ENCODE peak calls at places on chromosome 13, in seven cellular contexts. A is astrocyte, B is left ventricle myocardium inferior, X is retinal pigment epithelial cell, G is Peyer's patch, W is BJ, E is thyroid gland. S is an unnamed sample.

GRCh38 chr13:85675508-85675907 is 123.7 kb downstream of the SLITRK6 start:
- DNase-seq in B (no peak), W (no peak), A (no peak), X (no peak), G (no peak), E (no peak), S (no peak)

GRCh38 chr13:99916366-99917103 is 55.0 kb downstream of the ZIC5 start:
- DNase-seq in B (no peak), A (peak), W (no peak), G (no peak), E (peak), X (peak), S (peak)

GRCh38 chr13:45242070-45242469 is 41.2 kb upstream of the KCTD4 start:
- DNase-seq in X (no peak), G (no peak), A (no peak), W (no peak), E (peak), B (no peak), S (no peak)

GRCh38 chr13:76825415-76825814 is 60.8 kb downstream of the KCTD12 start:
- DNase-seq in A (peak), W (no peak), G (no peak), E (no peak), X (no peak), B (no peak), S (no peak)

GRCh38 chr13:99214232-99214631 is 13.6 kb downstream of the UBAC2 start:
- DNase-seq in X (no peak), B (no peak), E (no peak), A (no peak), W (no peak), G (no peak), S (no peak)

GRCh38 chr13:44106231-44107152 is 226.8 kb downstream of the LACC1 start:
- DNase-seq in B (no peak), G (no peak), A (no peak), E (no peak), W (no peak), X (no peak), S (no peak)

GRCh38 chr13:109904218-109904617 is 117.8 kb upstream of the IRS2 start:
- DNase-seq in E (no peak), X (no peak), G (no peak), B (no peak), W (no peak), A (no peak), S (no peak)

GRCh38 chr13:81771948-81772347 is 1431.0 kb upstream of the SPRY2 start:
- DNase-seq in W (no peak), X (no peak), B (no peak), A (no peak), G (no peak), E (no peak), S (no peak)

GRCh38 chr13:99356216-99357089 is 49.3 kb upstream of the GPR183 start:
- DNase-seq in E (no peak), W (no peak), G (peak), X (no peak), B (no peak), A (peak), S (no peak)

GRCh38 chr13:49419292-49419691 is 24.6 kb downstream of the CAB39L start:
- DNase-seq in A (peak), E (no peak), X (no peak), G (no peak), B (no peak), W (no peak), S (no peak)

GRCh38 chr13:21663197-21663596 is 7.7 kb upstream of the FGF9 start:
- DNase-seq in B (no peak), X (no peak), W (no peak), E (no peak), A (no peak), G (peak), S (no peak)

GRCh38 chr13:95296326-95296939 is 4.8 kb downstream of the ABCC4 start:
- DNase-seq in A (no peak), G (peak), B (peak), X (no peak), E (peak), W (no peak), S (no peak)

GRCh38 chr13:31468114-31468902 is 268.5 kb downstream of the B3GLCT start:
- DNase-seq in E (no peak), A (no peak), G (no peak), B (no peak), X (no peak), W (no peak), S (no peak)

GRCh38 chr13:91169641-91170040 is 177.8 kb upstream of the MIR17HG start:
- DNase-seq in G (no peak), X (peak), A (no peak), E (no peak), B (no peak), W (no peak), S (no peak)

GRCh38 chr13:76331948-76332712 is 554.1 kb downstream of the KCTD12 start:
- DNase-seq in X (peak), G (no peak), A (peak), B (no peak), W (no peak), E (no peak), S (no peak)

GRCh38 chr13:69935043-69935442 is 172.6 kb upstream of the ATXN8OS start:
- DNase-seq in A (no peak), W (no peak), B (no peak), G (no peak), X (no peak), E (no peak), S (no peak)

GRCh38 chr13:67238277-67238859 is 8.2 kb upstream of the PCDH9 start:
- DNase-seq in E (no peak), A (no peak), B (no peak), G (no peak), W (no peak), X (no peak), S (no peak)

GRCh38 chr13:45584816-45585215 is 30.7 kb downstream of the ERICH6B start:
- DNase-seq in G (no peak), A (no peak), B (no peak), W (no peak), X (no peak), E (no peak), S (no peak)

GRCh38 chr13:20394506-20394905 is 131.2 kb downstream of the CRYL1 start:
- DNase-seq in G (no peak), B (no peak), X (no peak), W (no peak), A (no peak), E (no peak), S (no peak)

GRCh38 chr13:51818771-51819511 is 15.0 kb upstream of the DHRS12 start:
- DNase-seq in E (no peak), G (no peak), B (no peak), A (peak), X (no peak), W (no peak), S (no peak)

GRCh38 chr13:102394158-102395053 is 7.4 kb downstream of the FGF14 start:
- DNase-seq in W (peak), G (peak), X (peak), A (peak), E (peak), B (peak), S (peak)

GRCh38 chr13:31209172-31209818 is 9.5 kb downstream of the B3GLCT start:
- DNase-seq in B (peak), X (peak), G (no peak), A (peak), W (no peak), E (peak), S (no peak)

GRCh38 chr13:93352616-93353015 is 126.0 kb downstream of the GPC6 start:
- DNase-seq in A (no peak), G (no peak), W (no peak), X (no peak), B (no peak), E (no peak), S (no peak)

GRCh38 chr13:68304287-68304893 is 1074.3 kb upstream of the PCDH9 start:
- DNase-seq in X (peak), B (no peak), A (peak), G (no peak), W (no peak), E (no peak), S (no peak)

GRCh38 chr13:43564941-43565340 is 221.8 kb downstream of the ENOX1 start:
- DNase-seq in B (no peak), W (no peak), E (no peak), X (no peak), G (no peak), A (no peak), S (no peak)

DNA sequence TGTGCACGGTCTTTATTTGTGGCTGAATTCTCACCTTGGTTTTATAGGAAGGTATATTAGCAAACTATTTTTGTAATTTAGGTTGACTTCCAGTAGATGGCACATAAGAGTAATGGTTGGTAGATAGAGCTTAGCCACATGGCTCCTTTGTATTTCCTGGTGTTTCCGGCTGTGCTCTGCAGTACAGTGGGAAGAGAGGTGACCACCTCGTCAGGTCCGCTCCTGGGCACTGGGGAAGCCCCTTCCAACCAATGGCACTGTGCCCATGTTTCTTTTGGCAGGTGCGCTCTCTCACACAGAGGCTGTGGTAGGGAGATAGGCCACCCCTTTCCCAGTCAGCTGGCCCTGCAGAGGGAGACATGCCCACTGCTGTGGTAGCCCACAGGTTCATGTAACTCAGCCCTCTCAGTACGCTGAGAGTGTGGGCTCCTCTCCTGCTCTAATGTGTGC is 74.3 kb upstream of the ATP12A start:
- DNase-seq in A (no peak), B (no peak), G (no peak), E (no peak), W (no peak), X (no peak), S (no peak)
- TF ChIP-seq CTCF in A (no peak), B (no peak), G (peak), E (no peak), W (peak), X (peak), S (peak)

DNA sequence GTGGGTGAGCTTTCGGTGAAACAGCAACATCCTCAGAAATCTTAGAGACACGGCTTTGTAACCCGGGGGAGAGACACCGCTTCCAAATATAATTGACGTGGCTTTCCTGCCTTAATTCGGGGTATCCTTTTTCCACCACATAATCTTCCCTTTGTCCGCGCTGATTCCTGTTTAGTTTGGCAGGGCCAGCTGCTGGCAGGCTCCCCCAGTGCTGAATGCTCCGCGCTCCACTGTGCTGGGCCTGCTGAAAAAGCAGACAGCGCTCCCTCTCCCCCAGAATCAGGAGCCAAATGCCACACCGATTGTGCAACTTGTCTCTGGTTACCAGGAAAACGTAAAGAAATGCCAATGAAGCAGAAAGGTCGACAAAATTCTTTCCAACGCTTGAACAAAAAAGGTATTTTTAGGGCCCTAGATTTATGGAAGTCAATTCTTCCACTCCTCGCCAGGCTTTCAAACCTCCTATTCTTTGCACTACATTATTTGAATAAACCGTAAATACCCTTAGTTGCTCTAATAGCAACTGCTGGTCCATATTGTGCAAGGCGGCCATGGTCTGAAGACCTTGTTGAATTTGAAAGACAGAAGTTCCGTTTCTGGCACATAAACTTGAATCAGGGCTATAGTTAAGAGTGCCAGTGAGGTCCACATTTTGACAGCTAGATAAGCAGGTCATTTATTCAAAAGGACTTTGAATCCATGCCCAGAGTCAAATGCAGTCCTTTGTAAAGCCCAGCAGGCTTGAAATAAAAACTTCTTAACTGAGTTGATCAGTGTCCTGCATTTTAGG is 206.7 kb upstream of the RFC3 start:
- DNase-seq in G (no peak), E (peak), X (peak), A (peak), B (peak), W (no peak), S (no peak)
- H3K4me3 ChIP-seq in G (peak), E (no peak), X (peak), A (peak), B (peak), W (no peak), S (no peak)

DNA sequence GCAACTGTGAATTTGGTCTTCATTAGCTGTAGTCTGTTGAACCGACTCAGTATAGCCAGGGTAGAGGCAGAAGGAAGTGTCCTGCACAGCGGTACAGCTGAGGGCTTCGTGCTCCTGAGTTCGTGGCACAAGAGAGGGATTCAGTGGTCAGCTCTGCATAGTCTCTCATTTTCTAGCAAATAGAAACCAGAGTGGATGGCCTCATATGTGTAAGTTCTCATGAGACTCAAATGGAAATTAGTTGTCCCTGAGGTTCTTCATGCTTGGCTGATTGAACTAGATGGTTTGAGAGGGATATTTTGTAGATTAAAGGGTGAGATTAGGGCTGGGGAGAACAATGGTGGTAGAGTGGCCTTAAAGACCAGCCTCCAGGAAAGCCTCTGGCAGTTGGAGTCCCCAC is 50.5 kb downstream of the ARHGEF7 start:
- DNase-seq in B (no peak), E (no peak), G (no peak), W (no peak), X (no peak), A (no peak), S (no peak)
- TF ChIP-seq CTCF in B (no peak), E (no peak), G (no peak), W (no peak), X (no peak), A (no peak), S (no peak)

GRCh38 chr13:40069173-40070044 is 413.9 kb downstream of the COG6 start:
- DNase-seq in X (no peak), A (peak), B (peak), E (peak), W (no peak), G (peak), S (peak)
- H3K4me3 ChIP-seq in X (no peak), A (no peak), B (peak), E (no peak), W (no peak), G (no peak), S (no peak)

DNA sequence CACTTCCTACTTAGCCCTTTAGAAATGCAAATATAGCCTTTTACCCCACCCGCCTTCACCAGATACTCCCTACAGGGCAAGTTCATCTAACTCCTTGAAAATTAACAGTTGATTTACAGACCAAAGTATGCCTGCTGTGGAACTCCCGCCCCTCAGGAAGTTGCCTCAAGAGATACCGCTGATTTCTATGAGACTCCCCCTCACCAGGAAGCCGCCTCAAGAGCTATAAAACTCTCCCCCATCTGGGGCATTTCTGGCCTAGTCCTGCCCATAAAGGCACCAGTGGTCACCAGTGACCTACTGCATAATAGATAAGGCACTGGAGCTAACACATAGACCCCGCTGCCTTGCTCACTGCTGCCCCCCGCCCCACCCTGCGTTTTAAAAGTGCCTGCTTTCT is 201.7 kb upstream of the UBL3 start:
- DNase-seq in A (no peak), X (no peak), B (no peak), E (no peak), G (no peak), W (no peak), S (no peak)
- TF ChIP-seq CTCF in A (no peak), X (no peak), B (no peak), E (no peak), G (no peak), W (no peak), S (no peak)

DNA sequence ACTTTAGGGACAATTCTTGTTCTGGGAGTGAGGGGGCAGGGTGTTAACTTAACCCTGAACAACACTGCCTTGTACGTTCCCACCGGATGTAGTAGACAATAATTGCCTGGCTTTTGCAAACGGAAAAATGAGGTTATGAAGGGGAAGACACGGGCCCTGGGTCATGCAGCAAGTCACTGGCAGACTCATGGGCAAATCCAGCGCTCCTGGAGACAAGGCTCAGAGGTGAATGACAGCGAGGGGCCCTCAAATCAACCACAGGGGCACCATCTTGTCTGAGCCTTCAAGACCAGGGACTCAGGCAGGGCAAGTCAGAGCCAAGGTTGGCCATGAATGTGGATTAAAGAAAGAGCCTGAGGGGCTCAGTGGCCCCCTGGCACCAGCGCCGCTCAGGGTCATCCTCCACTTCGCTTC is 2.8 kb downstream of the RASA3 start:
- DNase-seq in W (no peak), E (no peak), B (no peak), A (no peak), X (no peak), G (no peak), S (no peak)
- H3K4me3 ChIP-seq in W (peak), E (no peak), B (peak), A (peak), X (no peak), G (no peak), S (peak)

GRCh38 chr13:98192008-98192407 is 14.9 kb upstream of the RNF113B start:
- DNase-seq in A (no peak), G (no peak), W (no peak), E (no peak), X (no peak), B (no peak), S (no peak)

GRCh38 chr13:98187862-98188261 is 10.8 kb upstream of the RNF113B start:
- DNase-seq in E (peak), W (no peak), A (no peak), G (no peak), B (no peak), X (no peak), S (no peak)

GRCh38 chr13:98190889-98191444 is 13.9 kb upstream of the RNF113B start:
- DNase-seq in B (no peak), X (no peak), E (no peak), G (no peak), A (no peak), W (no peak), S (no peak)

GRCh38 chr13:98188544-98189166 is 11.6 kb upstream of the RNF113B start:
- DNase-seq in X (no peak), W (no peak), B (no peak), A (no peak), G (no peak), E (no peak), S (no peak)

GRCh38 chr13:98189841-98190505 is 12.9 kb upstream of the RNF113B start:
- DNase-seq in B (peak), W (no peak), E (peak), A (peak), X (no peak), G (no peak), S (no peak)
- TF ChIP-seq CTCF in B (no peak), W (no peak), E (peak), A (no peak), X (peak), G (no peak), S (no peak)

GRCh38 chr13:27962128-27962841 is 6.8 kb downstream of the CDX2 start:
- DNase-seq in W (no peak), A (no peak), X (no peak), E (no peak), G (no peak), B (no peak), S (no peak)

GRCh38 chr13:27958928-27959539 is 10.1 kb downstream of the CDX2 start:
- DNase-seq in W (no peak), E (no peak), G (no peak), X (no peak), A (no peak), B (no peak), S (no peak)

GRCh38 chr13:27961227-27962085 is 7.7 kb downstream of the CDX2 start:
- DNase-seq in W (no peak), B (no peak), G (no peak), E (no peak), A (no peak), X (no peak), S (no peak)

GRCh38 chr13:27959976-27960361 is 9.1 kb downstream of the CDX2 start:
- DNase-seq in B (no peak), E (no peak), A (no peak), W (no peak), X (no peak), G (no peak), S (no peak)

DNA sequence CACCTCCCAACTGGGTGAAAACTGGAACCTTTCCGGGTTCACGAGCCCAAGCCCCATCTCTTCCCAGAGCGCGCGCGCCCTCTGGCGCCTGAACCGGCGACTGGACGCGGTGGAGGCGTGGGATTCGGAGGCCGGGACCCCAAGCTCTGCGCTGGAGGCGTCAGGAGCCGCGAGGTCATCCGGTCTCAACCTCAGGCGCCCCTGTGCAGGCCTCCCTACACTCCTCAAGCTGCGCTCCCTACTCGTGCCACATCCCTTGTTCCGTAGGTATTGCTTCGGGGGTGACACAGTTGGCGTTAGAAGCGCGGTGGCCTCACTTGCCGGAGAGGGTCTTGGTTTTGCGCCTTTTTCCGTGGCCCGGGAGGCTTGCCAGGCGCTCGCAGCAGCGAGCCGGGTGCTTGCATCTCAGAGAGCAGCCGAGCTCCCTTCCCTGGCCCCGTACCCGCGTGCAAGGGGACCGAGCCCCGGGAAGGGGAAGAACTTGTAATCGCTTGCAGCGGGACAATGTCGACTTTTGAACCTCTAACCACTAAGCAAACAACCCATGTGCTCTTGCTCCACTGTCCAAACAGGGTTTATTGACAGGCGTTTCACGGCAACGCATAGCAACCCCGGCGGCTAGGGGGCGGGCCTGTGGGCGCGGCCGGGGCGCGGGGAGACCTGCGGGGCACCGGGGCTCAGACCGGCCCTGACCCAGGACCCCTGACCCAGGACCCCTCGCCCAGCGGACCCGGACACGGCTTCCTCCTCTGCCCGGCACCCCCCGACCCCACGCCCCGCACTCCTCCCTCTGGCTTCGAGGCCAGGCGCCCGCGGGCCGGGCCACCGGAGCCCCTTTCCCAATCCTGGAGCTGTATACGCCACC is 8.5 kb downstream of the CDX2 start:
- DNase-seq in X (no peak), A (no peak), B (peak), W (no peak), G (peak), E (no peak), S (no peak)
- H3K4me3 ChIP-seq in X (no peak), A (no peak), B (peak), W (no peak), G (peak), E (no peak), S (no peak)

S was measured in HFF-Myc.